ENCODE peak calls at places on chromosomes 7 and 10, in ten cellular contexts. One of them, this sample, is unnamed.

GRCh38 chr10:129332476-129332875 is 134.6 kb upstream of the MGMT start:
- DNase-seq in neural progenitor cell: peak; percentile 75
- DNase-seq in cardiac muscle cell: peak; percentile 54
- DNase-seq in HT1080: peak; percentile 12
- DNase-seq in hypothalamus: no peak
- DNase-seq in activated CD8-positive, alpha-beta memory T cell treated with anti-CD3 and anti-CD28 coated beads for 4 hours: no peak
- DNase-seq in T-cell: peak; percentile 14
- DNase-seq in memory B cell: no peak
- DNase-seq in amniotic stem cell: no peak
- DNase-seq in activated T-cell treated with anti-CD3 and anti-CD28 coated beads for 24 hours: no peak
- DNase-seq in this sample: no peak

GRCh38 chr10:121195524-121195910 is 344.4 kb downstream of the WDR11 start:
- DNase-seq in memory B cell: no peak
- DNase-seq in neural progenitor cell: no peak
- DNase-seq in T-cell: no peak
- DNase-seq in cardiac muscle cell: no peak
- DNase-seq in activated CD8-positive, alpha-beta memory T cell treated with anti-CD3 and anti-CD28 coated beads for 4 hours: no peak
- DNase-seq in hypothalamus: no peak
- DNase-seq in HT1080: no peak
- DNase-seq in activated T-cell treated with anti-CD3 and anti-CD28 coated beads for 24 hours: no peak
- DNase-seq in amniotic stem cell: no peak
- DNase-seq in this sample: no peak

GRCh38 chr10:114902151-114902550 is 35.8 kb upstream of the TRUB1 start:
- DNase-seq in neural progenitor cell: no peak
- DNase-seq in hypothalamus: no peak
- DNase-seq in amniotic stem cell: no peak
- DNase-seq in T-cell: no peak
- DNase-seq in activated T-cell treated with anti-CD3 and anti-CD28 coated beads for 24 hours: no peak
- DNase-seq in memory B cell: no peak
- DNase-seq in activated CD8-positive, alpha-beta memory T cell treated with anti-CD3 and anti-CD28 coated beads for 4 hours: no peak
- DNase-seq in HT1080: no peak
- DNase-seq in cardiac muscle cell: peak; percentile 21
- DNase-seq in this sample: no peak

GRCh38 chr10:43785252-43785651 is 136.6 kb upstream of the ZNF32 start:
- DNase-seq in activated CD8-positive, alpha-beta memory T cell treated with anti-CD3 and anti-CD28 coated beads for 4 hours: no peak
- DNase-seq in T-cell: no peak
- DNase-seq in activated T-cell treated with anti-CD3 and anti-CD28 coated beads for 24 hours: no peak
- DNase-seq in hypothalamus: no peak
- DNase-seq in amniotic stem cell: no peak
- DNase-seq in neural progenitor cell: no peak
- DNase-seq in HT1080: no peak
- DNase-seq in cardiac muscle cell: peak; percentile 51
- DNase-seq in memory B cell: no peak
- DNase-seq in this sample: no peak

GRCh38 chr10:73398024-73398423 is 15.8 kb downstream of the ANXA7 start:
- DNase-seq in hypothalamus: no peak
- DNase-seq in amniotic stem cell: no peak
- DNase-seq in memory B cell: no peak
- DNase-seq in HT1080: no peak
- DNase-seq in neural progenitor cell: no peak
- DNase-seq in activated CD8-positive, alpha-beta memory T cell treated with anti-CD3 and anti-CD28 coated beads for 4 hours: no peak
- DNase-seq in cardiac muscle cell: no peak
- DNase-seq in activated T-cell treated with anti-CD3 and anti-CD28 coated beads for 24 hours: no peak
- DNase-seq in T-cell: no peak
- DNase-seq in this sample: no peak

GRCh38 chr7:129969881-129970446 is 17.2 kb upstream of the UBE2H start:
- DNase-seq in hypothalamus: no peak
- DNase-seq in cardiac muscle cell: peak; percentile 81
- DNase-seq in neural progenitor cell: no peak
- DNase-seq in activated CD8-positive, alpha-beta memory T cell treated with anti-CD3 and anti-CD28 coated beads for 4 hours: no peak
- DNase-seq in memory B cell: no peak
- DNase-seq in amniotic stem cell: peak; percentile 26
- DNase-seq in T-cell: no peak
- DNase-seq in activated T-cell treated with anti-CD3 and anti-CD28 coated beads for 24 hours: no peak
- DNase-seq in HT1080: peak; percentile 98
- DNase-seq in this sample: no peak

GRCh38 chr10:117656385-117657367 is 114.1 kb downstream of the EMX2 start:
- DNase-seq in amniotic stem cell: no peak
- DNase-seq in T-cell: no peak
- DNase-seq in HT1080: no peak
- DNase-seq in memory B cell: no peak
- DNase-seq in neural progenitor cell: no peak
- DNase-seq in cardiac muscle cell: no peak
- DNase-seq in activated T-cell treated with anti-CD3 and anti-CD28 coated beads for 24 hours: no peak
- DNase-seq in activated CD8-positive, alpha-beta memory T cell treated with anti-CD3 and anti-CD28 coated beads for 4 hours: no peak
- DNase-seq in hypothalamus: no peak
- DNase-seq in this sample: no peak

GRCh38 chr10:3763852-3764625 is 21.0 kb downstream of the KLF6 start:
- DNase-seq in activated CD8-positive, alpha-beta memory T cell treated with anti-CD3 and anti-CD28 coated beads for 4 hours: no peak
- DNase-seq in amniotic stem cell: no peak
- DNase-seq in neural progenitor cell: no peak
- DNase-seq in memory B cell: no peak
- DNase-seq in hypothalamus: no peak
- DNase-seq in T-cell: no peak
- DNase-seq in activated T-cell treated with anti-CD3 and anti-CD28 coated beads for 24 hours: no peak
- DNase-seq in HT1080: peak; percentile 87
- DNase-seq in cardiac muscle cell: peak; percentile 54
- DNase-seq in this sample: no peak

GRCh38 chr7:66739477-66739876 is 1.1 kb upstream of the RABGEF1 start:
- DNase-seq in amniotic stem cell: no peak
- DNase-seq in memory B cell: no peak
- DNase-seq in cardiac muscle cell: peak; percentile 12
- DNase-seq in activated T-cell treated with anti-CD3 and anti-CD28 coated beads for 24 hours: no peak
- DNase-seq in T-cell: no peak
- DNase-seq in activated CD8-positive, alpha-beta memory T cell treated with anti-CD3 and anti-CD28 coated beads for 4 hours: no peak
- DNase-seq in neural progenitor cell: no peak
- DNase-seq in hypothalamus: no peak
- DNase-seq in HT1080: no peak
- DNase-seq in this sample: no peak